ENCODE peak calls at places on chromosomes 6 and 20, in seven cellular contexts. E is DMS153, H is germinal center, C is fibroblast of the conjunctiva, K is NCI-H460, Z is skeletal muscle cell, V is HTR-8/SVneo. M is an unnamed sample.

GRCh38 chr6:34086558-34086957 is 59.3 kb downstream of the GRM4 start:
- DNase-seq in Z (no peak), V (no peak), H (no peak), K (no peak), E (no peak), C (no peak), M (no peak)

GRCh38 chr6:129141499-129141898 is 258.6 kb downstream of the LAMA2 start:
- DNase-seq in C (no peak), Z (no peak), K (no peak), E (no peak), V (peak), H (no peak), M (no peak)

GRCh38 chr6:82984720-82985119 is 80.9 kb downstream of the UBE3D start:
- DNase-seq in C (no peak), Z (no peak), K (no peak), H (no peak), E (no peak), V (no peak), M (no peak)

GRCh38 chr6:159681104-159681503 is 11.9 kb downstream of the SOD2 start:
- DNase-seq in C (no peak), H (no peak), V (no peak), E (no peak), Z (no peak), K (no peak), M (no peak)

GRCh38 chr6:158376650-158377081 is 64.4 kb downstream of the TULP4 start:
- DNase-seq in C (no peak), Z (peak), V (no peak), E (no peak), H (no peak), K (no peak), M (no peak)

GRCh38 chr20:50017576-50018248 is 34.9 kb downstream of the SNAI1 start:
- DNase-seq in C (no peak), H (no peak), E (no peak), K (no peak), Z (no peak), V (no peak), M (no peak)

GRCh38 chr6:142696689-142697088 is 248.3 kb downstream of the HIVEP2 start:
- DNase-seq in H (no peak), V (no peak), Z (no peak), K (no peak), E (no peak), C (no peak), M (no peak)

GRCh38 chr20:50230871-50231270 is 40.2 kb downstream of the CEBPB start:
- DNase-seq in Z (no peak), K (no peak), V (no peak), E (no peak), H (no peak), C (no peak), M (no peak)

GRCh38 chr6:49541210-49541724 is 9.2 kb upstream of the C6orf141 start:
- DNase-seq in K (peak), E (peak), V (peak), H (no peak), Z (peak), C (peak), M (peak)

GRCh38 chr6:166512567-166512966 is 73.9 kb downstream of the RAMACL start:
- DNase-seq in C (no peak), Z (no peak), H (peak), K (no peak), V (no peak), E (no peak), M (no peak)

GRCh38 chr6:159100789-159101182 is 56.0 kb upstream of the TAGAP start:
- DNase-seq in Z (no peak), K (no peak), E (no peak), V (no peak), C (no peak), H (no peak), M (no peak)

GRCh38 chr6:138517635-138518034 is 18.3 kb upstream of the NHSL1 start:
- DNase-seq in V (peak), Z (no peak), K (no peak), C (no peak), H (peak), E (no peak), M (no peak)

GRCh38 chr20:15789083-15789482 is 784.2 kb downstream of the KIF16B start:
- DNase-seq in V (no peak), H (no peak), Z (no peak), C (no peak), E (no peak), K (no peak), M (no peak)

GRCh38 chr20:63331741-63332400 is 29.3 kb downstream of the CHRNA4 start:
- DNase-seq in H (no peak), K (no peak), E (no peak), C (no peak), Z (no peak), V (no peak), M (no peak)

GRCh38 chr6:156839591-156840001 is 62.4 kb downstream of the ARID1B start:
- DNase-seq in H (no peak), C (no peak), V (no peak), E (no peak), Z (no peak), K (no peak), M (no peak)

GRCh38 chr20:50625986-50626677 is 65.2 kb downstream of the RIPOR3 start:
- DNase-seq in E (peak), H (no peak), C (peak), K (peak), V (peak), Z (no peak), M (no peak)

GRCh38 chr20:14401479-14402138 is 64.2 kb upstream of the FLRT3 start:
- DNase-seq in E (peak), H (no peak), K (no peak), C (no peak), Z (no peak), V (no peak), M (no peak)

GRCh38 chr6:161434331-161434730 is 160.5 kb upstream of the AGPAT4 start:
- DNase-seq in K (no peak), C (no peak), V (no peak), Z (no peak), H (no peak), E (no peak), M (no peak)

GRCh38 chr6:138005846-138006245 is 101.4 kb downstream of the PERP start:
- DNase-seq in E (no peak), K (no peak), V (no peak), C (no peak), H (no peak), Z (no peak), M (no peak)

GRCh38 chr6:163500105-163500504 is 85.6 kb downstream of the QKI start:
- DNase-seq in V (no peak), Z (no peak), C (no peak), K (no peak), H (no peak), E (no peak), M (no peak)

GRCh38 chr6:158863646-158864045 is 44.5 kb upstream of the EZR start:
- DNase-seq in H (no peak), E (no peak), C (no peak), Z (no peak), V (peak), K (no peak), M (peak)

GRCh38 chr6:166757226-166758135 is 130.4 kb upstream of the RPS6KA2 start:
- DNase-seq in E (no peak), K (no peak), C (no peak), H (no peak), Z (peak), V (no peak), M (no peak)

GRCh38 chr20:63106108-63106764 is 99.5 kb upstream of the BHLHE23 start:
- DNase-seq in E (no peak), Z (no peak), H (no peak), C (no peak), K (no peak), V (no peak), M (no peak)

GRCh38 chr20:19211661-19212523 is 550 bp upstream of the SLC24A3 start:
- DNase-seq in Z (no peak), E (peak), K (no peak), H (peak), C (no peak), V (no peak), M (no peak)

GRCh38 chr6:36577298-36577697 is 16.9 kb upstream of the SRSF3 start:
- DNase-seq in V (peak), C (no peak), E (no peak), H (no peak), K (peak), Z (no peak), M (peak)

GRCh38 chr6:17867880-17868279 is 119.6 kb downstream of the KIF13A start:
- DNase-seq in E (no peak), H (no peak), V (peak), C (peak), K (no peak), Z (peak), M (peak)

GRCh38 chr20:64103871-64104666 is 3.3 kb downstream of the NPBWR2 start:
- DNase-seq in K (no peak), E (no peak), H (no peak), Z (no peak), C (no peak), V (no peak), M (no peak)

GRCh38 chr20:43389839-43390626 is 67.7 kb upstream of the SRSF6 start:
- DNase-seq in C (no peak), K (no peak), V (no peak), H (peak), Z (no peak), E (no peak), M (no peak)

GRCh38 chr6:147248859-147249258 is 44.6 kb downstream of the STXBP5 start:
- DNase-seq in K (no peak), V (no peak), C (no peak), Z (no peak), H (no peak), E (no peak), M (no peak)

GRCh38 chr20:12110274-12110673 is 192.6 kb downstream of the BTBD3 start:
- DNase-seq in K (no peak), C (no peak), E (no peak), V (no peak), H (no peak), Z (no peak), M (no peak)

GRCh38 chr6:80263603-80264002 is 157.1 kb downstream of the BCKDHB start:
- DNase-seq in K (no peak), H (no peak), Z (peak), E (no peak), C (no peak), V (no peak), M (no peak)

GRCh38 chr20:8524716-8525343 is 392.8 kb downstream of the PLCB1 start:
- DNase-seq in V (no peak), E (no peak), C (no peak), H (no peak), Z (no peak), K (no peak), M (no peak)

GRCh38 chr6:170050591-170051041 is 240.3 kb downstream of the DLL1 start:
- DNase-seq in K (no peak), V (no peak), Z (no peak), E (no peak), C (no peak), H (no peak), M (no peak)

GRCh38 chr6:44649365-44650025 is 262.0 kb downstream of the CDC5L start:
- DNase-seq in Z (peak), V (no peak), C (no peak), K (no peak), E (no peak), H (no peak), M (no peak)

M was measured in HS-5.